ENCODE peak calls at places on chromosomes 6 and 20, in six cellular contexts. F, Q, A, X, O and S are unnamed samples.
A peak's percentile ranks its signal among the peaks of the same experiment; 100 is the strongest.

GRCh38 chr20:7608246-7608645 is 332.0 kb downstream of the HAO1 start:
- DNase-seq in F (no peak), Q (no peak), A (no peak), X (no peak), O (no peak), S (no peak)

GRCh38 chr6:7137335-7138106 is 29.8 kb downstream of the RREB1 start:
- DNase-seq in F (peak; percentile 70), Q (peak; percentile 65), A (peak; percentile 54), X (peak; percentile 41), O (peak; percentile 83), S (no peak)

GRCh38 chr6:157822221-157823000 is 635 bp upstream of the SNX9 start:
- DNase-seq in F (peak; percentile 33), Q (peak; percentile 27), A (no peak), X (peak; percentile 55), O (no peak), S (no peak)

GRCh38 chr20:37518606-37519507 is 2.2 kb upstream of the NNAT start:
- DNase-seq in F (peak; percentile 76), Q (peak; percentile 36), A (no peak), X (no peak), O (peak; percentile 83), S (peak; percentile 3)

GRCh38 chr6:150775804-150776203 is 89.7 kb upstream of the MTHFD1L start:
- DNase-seq in F (peak; percentile 41), Q (peak; percentile 54), A (no peak), X (no peak), O (no peak), S (no peak)

GRCh38 chr20:62068997-62069396 is 3.3 kb upstream of the TAF4 start:
- DNase-seq in F (no peak), Q (no peak), A (no peak), X (no peak), O (no peak), S (no peak)

GRCh38 chr6:2448826-2449571 is 203.6 kb upstream of the GMDS start:
- DNase-seq in F (no peak), Q (no peak), A (peak; percentile 21), X (peak; percentile 28), O (no peak), S (no peak)

GRCh38 chr6:87791982-87792381 is 89.9 kb upstream of the AKIRIN2 start:
- DNase-seq in F (no peak), Q (no peak), A (no peak), X (no peak), O (no peak), S (no peak)

GRCh38 chr6:343226-343935 is 48.2 kb upstream of the IRF4 start:
- DNase-seq in F (no peak), Q (no peak), A (no peak), X (no peak), O (peak; percentile 59), S (no peak)

GRCh38 chr20:48787861-48788375 is 39.9 kb downstream of the PREX1 start:
- DNase-seq in F (no peak), Q (no peak), A (peak; percentile 79), X (no peak), O (no peak), S (peak; percentile 18)

GRCh38 chr6:88547768-88548167 is 381.6 kb upstream of the CNR1 start:
- DNase-seq in F (no peak), Q (no peak), A (no peak), X (no peak), O (no peak), S (no peak)

GRCh38 chr6:110217255-110217654 is 37.0 kb downstream of the CDC40 start:
- DNase-seq in F (no peak), Q (no peak), A (no peak), X (no peak), O (no peak), S (no peak)

GRCh38 chr20:51027396-51027795 is 4.5 kb upstream of the KCNG1 start:
- DNase-seq in F (no peak), Q (no peak), A (no peak), X (no peak), O (no peak), S (no peak)

GRCh38 chr20:48889155-48889790 is 32.2 kb upstream of the ARFGEF2 start:
- DNase-seq in F (no peak), Q (no peak), A (no peak), X (no peak), O (no peak), S (no peak)

GRCh38 chr20:44643596-44644383 is 7.7 kb downstream of the ADA start:
- DNase-seq in F (peak; percentile 89), Q (peak; percentile 66), A (no peak), X (no peak), O (peak; percentile 86), S (no peak)

GRCh38 chr6:31575335-31575901 is at the start of gene TNF:
- DNase-seq in F (peak; percentile 68), Q (peak; percentile 61), A (peak; percentile 98), X (no peak), O (peak; percentile 81), S (peak; percentile 66)

GRCh38 chr6:137097057-137097456 is 52.3 kb upstream of the IL20RA start:
- DNase-seq in F (no peak), Q (no peak), A (no peak), X (no peak), O (no peak), S (no peak)

GRCh38 chr6:121581327-121581726 is 145.9 kb downstream of the GJA1 start:
- DNase-seq in F (no peak), Q (no peak), A (no peak), X (no peak), O (no peak), S (no peak)

GRCh38 chr6:36326351-36326995 is 10.2 kb downstream of the BNIP5 start:
- DNase-seq in F (peak; percentile 44), Q (no peak), A (no peak), X (peak; percentile 77), O (no peak), S (no peak)

GRCh38 chr6:52230685-52231084 is 13.6 kb downstream of the IL17F start:
- DNase-seq in F (no peak), Q (no peak), A (peak; percentile 4), X (no peak), O (no peak), S (no peak)

GRCh38 chr6:17429381-17430061 is 36.1 kb downstream of the CAP2 start:
- DNase-seq in F (no peak), Q (no peak), A (no peak), X (no peak), O (no peak), S (no peak)

GRCh38 chr20:15637971-15638754 is 935.1 kb downstream of the KIF16B start:
- DNase-seq in F (no peak), Q (no peak), A (no peak), X (no peak), O (no peak), S (no peak)

GRCh38 chr20:2244523-2244922 is 51.3 kb upstream of the TGM3 start:
- DNase-seq in F (no peak), Q (no peak), A (no peak), X (no peak), O (no peak), S (no peak)

GRCh38 chr20:2242678-2243077 is 53.1 kb upstream of the TGM3 start:
- DNase-seq in F (no peak), Q (no peak), A (no peak), X (no peak), O (no peak), S (no peak)

GRCh38 chr20:2244993-2245392 is 50.8 kb upstream of the TGM3 start:
- DNase-seq in F (no peak), Q (no peak), A (no peak), X (no peak), O (no peak), S (no peak)

GRCh38 chr20:2246081-2246491 is 49.7 kb upstream of the TGM3 start:
- DNase-seq in F (no peak), Q (no peak), A (no peak), X (no peak), O (no peak), S (no peak)

DNA sequence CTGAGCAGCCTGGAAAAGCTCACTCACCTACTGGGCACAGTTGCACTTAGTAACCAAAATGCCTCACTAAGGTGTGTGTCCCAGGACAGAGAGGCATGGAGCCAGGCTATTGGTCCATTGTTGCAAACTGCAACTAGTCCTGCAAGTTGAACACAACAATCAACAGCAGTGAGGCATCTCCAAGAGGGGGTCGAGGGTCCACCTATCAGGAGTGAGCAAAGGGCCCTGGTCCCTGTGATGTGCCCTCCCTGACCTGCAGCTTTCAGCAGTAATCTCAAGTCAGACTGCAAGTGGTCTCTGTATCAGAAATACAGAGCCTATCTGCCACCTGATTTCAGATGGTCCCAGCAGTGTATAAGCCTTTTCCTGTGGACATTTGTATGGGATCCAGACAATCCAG is 50.2 kb upstream of the TGM3 start:
- DNase-seq in F (no peak), Q (no peak), A (no peak), X (no peak), O (no peak), S (no peak)
- TF ChIP-seq CTCF in F (no peak), Q (no peak), A (no peak), X (no peak), O (no peak), S (no peak)

DNA sequence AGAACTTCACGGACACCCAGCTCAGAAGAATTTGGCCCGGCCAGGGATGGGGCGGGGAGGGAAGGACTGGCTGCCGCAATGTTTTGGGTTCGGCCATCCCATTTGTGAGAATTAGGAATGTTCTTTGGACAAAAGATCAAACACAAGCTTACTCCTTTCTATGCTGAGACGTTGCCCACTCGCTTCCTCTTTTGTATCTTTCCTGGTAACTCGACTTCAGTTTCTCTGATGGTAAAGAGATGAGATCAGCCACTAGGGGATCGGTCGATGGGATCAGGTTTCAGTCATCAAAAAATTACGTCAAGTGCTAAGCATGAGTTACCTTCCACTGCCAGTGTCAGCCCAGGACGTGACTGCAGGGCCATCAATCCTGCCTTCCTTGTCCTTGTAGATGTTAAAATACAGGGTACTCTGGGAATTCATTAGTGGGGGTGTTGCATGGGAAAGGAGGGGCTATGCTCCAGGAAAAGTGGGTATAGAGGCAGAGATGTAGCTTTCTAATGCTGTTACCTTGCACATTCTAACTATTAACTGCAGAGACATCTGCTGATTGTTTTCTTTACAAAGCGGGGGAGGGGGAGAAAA is 190.2 kb downstream of the TSHZ2 start:
- DNase-seq in F (peak; percentile 30), Q (peak; percentile 48), A (no peak), X (peak; percentile 53), O (no peak), S (no peak)
- TF ChIP-seq CTCF in F (no peak), Q (no peak), A (no peak), X (peak; percentile 39), O (no peak), S (no peak)

GRCh38 chr6:92617726-92618125 is 801.6 kb downstream of the EPHA7 start:
- DNase-seq in F (no peak), Q (no peak), A (no peak), X (no peak), O (no peak), S (no peak)
- TF ChIP-seq CTCF in F (no peak), Q (no peak), A (no peak), X (no peak), O (no peak), S (no peak)

DNA sequence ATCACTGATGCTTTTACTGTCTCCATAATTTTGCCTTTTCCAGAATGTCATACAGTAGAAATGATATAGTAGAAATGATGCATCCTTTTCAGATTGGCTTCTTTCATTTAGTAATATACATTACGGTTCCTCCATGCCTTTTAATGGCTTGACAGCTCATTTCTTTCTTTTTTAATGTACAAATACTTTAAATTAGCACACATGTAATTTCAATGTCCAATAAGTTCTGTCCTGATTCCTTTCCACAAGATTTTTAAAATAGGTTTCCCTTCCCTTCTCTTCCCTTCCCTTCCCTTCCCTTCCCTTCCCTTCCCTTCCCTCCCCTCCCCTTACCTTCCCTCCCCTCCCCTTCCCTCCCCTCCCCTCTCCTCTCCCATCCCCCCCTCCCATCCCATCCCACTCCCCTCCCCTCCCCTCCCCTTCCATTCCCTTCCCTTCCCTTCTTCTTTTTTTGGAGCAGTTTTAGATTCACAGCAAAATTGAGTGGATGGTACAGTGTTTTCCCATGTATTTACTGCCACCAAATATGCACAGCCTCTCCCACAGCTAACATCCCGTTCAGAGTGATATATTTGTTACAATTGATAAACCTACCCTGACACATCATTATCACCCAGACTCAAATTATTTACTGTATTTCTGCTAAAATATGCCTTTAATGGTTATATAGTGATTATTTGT is 398.8 kb downstream of the RNF144B start:
- DNase-seq in F (no peak), Q (no peak), A (no peak), X (no peak), O (no peak), S (no peak)
- TF ChIP-seq CTCF in F (no peak), Q (no peak), A (no peak), X (no peak), O (no peak), S (no peak)